ENCODE peak calls at places on chromosomes 7 and 10, in seven cellular contexts. B is neural crest cell; M is BJ; F is NCI-H2081; C is stimulated activated effector memory CD8-positive, alpha-beta T cell treated with anti-CD3 and anti-CD28 coated beads, Interleukin-12 subunit alpha, Interleukin-12 subunit beta, amount 100 ng/mL, for 72 hours; L is T-helper 2 cell; I is M059J. D is an unnamed sample.
A peak's percentile ranks its signal among the peaks of the same experiment; 100 is the strongest.

GRCh38 chr7:7176421-7177043 is 5.8 kb upstream of the C1GALT1 start:
- DNase-seq in B (no peak), M (peak; percentile 56), F (no peak), C (no peak), L (no peak), I (peak; percentile 93), D (no peak)

GRCh38 chr10:61634711-61635110 is 28.0 kb upstream of the CABCOCO1 start:
- DNase-seq in B (no peak), M (no peak), F (no peak), C (no peak), L (no peak), I (peak; percentile 83), D (no peak)

GRCh38 chr7:822692-823276 is 9.5 kb upstream of the SUN1 start:
- DNase-seq in B (no peak), M (no peak), F (no peak), C (no peak), L (no peak), I (no peak), D (no peak)

GRCh38 chr7:19930851-19931250 is 157.4 kb upstream of the TMEM196 start:
- DNase-seq in B (no peak), M (no peak), F (no peak), C (no peak), L (no peak), I (no peak), D (no peak)

GRCh38 chr10:5544216-5544805 is 19.6 kb downstream of the CALML3 start:
- DNase-seq in B (no peak), M (no peak), F (no peak), C (no peak), L (no peak), I (no peak), D (no peak)

GRCh38 chr7:12067156-12067831 is 143.8 kb upstream of the TMEM106B start:
- DNase-seq in B (peak; percentile 46), M (no peak), F (peak; percentile 72), C (peak; percentile 8), L (peak; percentile 18), I (peak; percentile 74), D (peak; percentile 17)

GRCh38 chr10:34305189-34305588 is 509.9 kb downstream of the PARD3 start:
- DNase-seq in B (no peak), M (no peak), F (no peak), C (no peak), L (no peak), I (no peak), D (no peak)

GRCh38 chr7:127253289-127254162 is 785 bp upstream of the GRM8 start:
- DNase-seq in B (peak; percentile 71), M (no peak), F (peak; percentile 44), C (peak; percentile 50), L (peak; percentile 36), I (peak; percentile 35), D (peak; percentile 54)

GRCh38 chr10:12872577-12872976 is 128.9 kb downstream of the CCDC3 start:
- DNase-seq in B (no peak), M (no peak), F (no peak), C (no peak), L (no peak), I (no peak), D (no peak)

GRCh38 chr7:17968791-17969715 is 28.8 kb upstream of the SNX13 start:
- DNase-seq in B (no peak), M (no peak), F (no peak), C (no peak), L (no peak), I (no peak), D (no peak)

GRCh38 chr10:13721486-13721885 is 134.7 kb downstream of the PRPF18 start:
- DNase-seq in B (no peak), M (no peak), F (no peak), C (no peak), L (no peak), I (no peak), D (no peak)

GRCh38 chr7:51029586-51030230 is 247.0 kb upstream of the GRB10 start:
- DNase-seq in B (no peak), M (peak; percentile 71), F (no peak), C (no peak), L (no peak), I (peak; percentile 79), D (no peak)

GRCh38 chr10:97319671-97320479 is 804 bp downstream of the FRAT1 start:
- DNase-seq in B (peak; percentile 46), M (no peak), F (no peak), C (peak; percentile 45), L (peak; percentile 56), I (peak; percentile 56), D (peak; percentile 80)

GRCh38 chr7:23616593-23616992 is 19.4 kb downstream of the CCDC126 start:
- DNase-seq in B (no peak), M (no peak), F (no peak), C (no peak), L (no peak), I (no peak), D (no peak)

GRCh38 chr7:148129023-148129422 is 461.5 kb upstream of the C7orf33 start:
- DNase-seq in B (no peak), M (no peak), F (no peak), C (no peak), L (no peak), I (no peak), D (no peak)

GRCh38 chr10:96651998-96652431 is 65.2 kb upstream of the TM9SF3 start:
- DNase-seq in B (no peak), M (no peak), F (no peak), C (peak; percentile 28), L (no peak), I (no peak), D (peak; percentile 35)

GRCh38 chr10:72736176-72736795 is 44.3 kb downstream of the MCU start:
- DNase-seq in B (no peak), M (peak; percentile 32), F (peak; percentile 40), C (no peak), L (no peak), I (peak; percentile 27), D (no peak)

GRCh38 chr7:70006411-70006920 is 408.2 kb downstream of the AUTS2 start:
- DNase-seq in B (no peak), M (no peak), F (no peak), C (no peak), L (no peak), I (no peak), D (no peak)

GRCh38 chr7:43693687-43694398 is 35.5 kb downstream of the COA1 start:
- DNase-seq in B (no peak), M (no peak), F (no peak), C (no peak), L (no peak), I (peak; percentile 92), D (no peak)

GRCh38 chr7:27064681-27065080 is 31.1 kb downstream of the HOXA1 start:
- DNase-seq in B (no peak), M (peak; percentile 19), F (no peak), C (no peak), L (no peak), I (no peak), D (no peak)

GRCh38 chr10:125091891-125092290 is 68.5 kb downstream of the CTBP2 start:
- DNase-seq in B (no peak), M (no peak), F (no peak), C (no peak), L (no peak), I (no peak), D (no peak)

GRCh38 chr10:124323806-124324205 is 94.9 kb downstream of the OAT start:
- DNase-seq in B (no peak), M (no peak), F (no peak), C (no peak), L (no peak), I (no peak), D (no peak)

D was measured in CD8-positive, alpha-beta memory T cell.